ENCODE peak calls at places on chromosome 7, in nine cellular contexts. One of them, this sample, is unnamed.

GRCh38 chr7:80640841-80641240 is 2.4 kb downstream of the CD36 start:
- DNase-seq in occipital lobe: no peak
- DNase-seq in NCI-H345: no peak
- DNase-seq in H54: no peak
- DNase-seq in SHP77: no peak
- DNase-seq in B cell: no peak
- DNase-seq in iris pigment epithelial cell: peak
- DNase-seq in foreskin fibroblast: peak
- DNase-seq in type B pancreatic cell: no peak
- DNase-seq in this sample: no peak

GRCh38 chr7:112192236-112193154 is 13.7 kb downstream of the DOCK4 start:
- DNase-seq in NCI-H345: no peak
- DNase-seq in iris pigment epithelial cell: peak
- DNase-seq in H54: peak
- DNase-seq in B cell: no peak
- DNase-seq in foreskin fibroblast: peak
- DNase-seq in type B pancreatic cell: no peak
- DNase-seq in occipital lobe: no peak
- DNase-seq in SHP77: no peak
- DNase-seq in this sample: no peak

GRCh38 chr7:131620673-131621609 is 64.5 kb upstream of the PODXL start:
- DNase-seq in SHP77: no peak
- DNase-seq in iris pigment epithelial cell: no peak
- DNase-seq in B cell: no peak
- DNase-seq in type B pancreatic cell: no peak
- DNase-seq in NCI-H345: no peak
- DNase-seq in H54: no peak
- DNase-seq in occipital lobe: no peak
- DNase-seq in foreskin fibroblast: no peak
- DNase-seq in this sample: no peak

GRCh38 chr7:40833541-40834234 is 698.9 kb downstream of the SUGCT start:
- DNase-seq in occipital lobe: no peak
- DNase-seq in NCI-H345: no peak
- DNase-seq in iris pigment epithelial cell: peak
- DNase-seq in type B pancreatic cell: no peak
- DNase-seq in B cell: no peak
- DNase-seq in foreskin fibroblast: peak
- DNase-seq in SHP77: no peak
- DNase-seq in H54: no peak
- DNase-seq in this sample: no peak

GRCh38 chr7:142889825-142890224 is 4.3 kb upstream of the TRPV6 start:
- DNase-seq in NCI-H345: no peak
- DNase-seq in iris pigment epithelial cell: no peak
- DNase-seq in type B pancreatic cell: no peak
- DNase-seq in foreskin fibroblast: no peak
- DNase-seq in SHP77: no peak
- DNase-seq in B cell: no peak
- DNase-seq in H54: no peak
- DNase-seq in occipital lobe: no peak
- DNase-seq in this sample: no peak

GRCh38 chr7:22565315-22565811 is 65.4 kb upstream of the STEAP1B start:
- DNase-seq in H54: no peak
- DNase-seq in type B pancreatic cell: peak
- DNase-seq in occipital lobe: no peak
- DNase-seq in foreskin fibroblast: peak
- DNase-seq in B cell: peak
- DNase-seq in NCI-H345: no peak
- DNase-seq in iris pigment epithelial cell: peak
- DNase-seq in SHP77: no peak
- DNase-seq in this sample: peak

GRCh38 chr7:23000597-23001360 is 13.2 kb downstream of the HYCC1 start:
- DNase-seq in NCI-H345: no peak
- DNase-seq in B cell: no peak
- DNase-seq in SHP77: no peak
- DNase-seq in H54: no peak
- DNase-seq in foreskin fibroblast: peak
- DNase-seq in occipital lobe: no peak
- DNase-seq in iris pigment epithelial cell: no peak
- DNase-seq in type B pancreatic cell: no peak
- DNase-seq in this sample: no peak

GRCh38 chr7:74187915-74188675 is 13.9 kb downstream of the EIF4H start:
- DNase-seq in SHP77: no peak
- DNase-seq in occipital lobe: no peak
- DNase-seq in H54: no peak
- DNase-seq in foreskin fibroblast: peak
- DNase-seq in iris pigment epithelial cell: no peak
- DNase-seq in type B pancreatic cell: no peak
- DNase-seq in NCI-H345: no peak
- DNase-seq in B cell: no peak
- DNase-seq in this sample: no peak

GRCh38 chr7:71286924-71287323 is 155.0 kb downstream of the GALNT17 start:
- DNase-seq in type B pancreatic cell: no peak
- DNase-seq in H54: no peak
- DNase-seq in NCI-H345: no peak
- DNase-seq in iris pigment epithelial cell: no peak
- DNase-seq in SHP77: no peak
- DNase-seq in occipital lobe: no peak
- DNase-seq in B cell: no peak
- DNase-seq in foreskin fibroblast: no peak
- DNase-seq in this sample: no peak

GRCh38 chr7:76513817-76514799 is 3.8 kb downstream of the UPK3B start:
- DNase-seq in H54: no peak
- DNase-seq in occipital lobe: no peak
- DNase-seq in iris pigment epithelial cell: no peak
- DNase-seq in NCI-H345: no peak
- DNase-seq in foreskin fibroblast: no peak
- DNase-seq in SHP77: no peak
- DNase-seq in type B pancreatic cell: peak
- DNase-seq in B cell: no peak
- DNase-seq in this sample: peak

GRCh38 chr7:116801092-116801710 is 61.2 kb upstream of the CAPZA2 start:
- DNase-seq in foreskin fibroblast: peak
- DNase-seq in occipital lobe: no peak
- DNase-seq in NCI-H345: no peak
- DNase-seq in H54: peak
- DNase-seq in type B pancreatic cell: no peak
- DNase-seq in SHP77: no peak
- DNase-seq in iris pigment epithelial cell: peak
- DNase-seq in B cell: no peak
- DNase-seq in this sample: no peak

GRCh38 chr7:142868188-142868811 is 13.4 kb downstream of the EPHB6 start:
- DNase-seq in NCI-H345: no peak
- DNase-seq in foreskin fibroblast: no peak
- DNase-seq in occipital lobe: no peak
- DNase-seq in H54: no peak
- DNase-seq in B cell: no peak
- DNase-seq in iris pigment epithelial cell: no peak
- DNase-seq in SHP77: no peak
- DNase-seq in type B pancreatic cell: no peak
- DNase-seq in this sample: no peak

GRCh38 chr7:115047968-115048720 is 126.2 kb downstream of the MDFIC start:
- DNase-seq in occipital lobe: no peak
- DNase-seq in SHP77: no peak
- DNase-seq in type B pancreatic cell: no peak
- DNase-seq in foreskin fibroblast: peak
- DNase-seq in iris pigment epithelial cell: peak
- DNase-seq in B cell: no peak
- DNase-seq in NCI-H345: no peak
- DNase-seq in H54: no peak
- DNase-seq in this sample: no peak

GRCh38 chr7:114648680-114649079 is 234.1 kb downstream of the FOXP2 start:
- DNase-seq in type B pancreatic cell: no peak
- DNase-seq in B cell: no peak
- DNase-seq in occipital lobe: no peak
- DNase-seq in iris pigment epithelial cell: no peak
- DNase-seq in H54: no peak
- DNase-seq in SHP77: peak
- DNase-seq in foreskin fibroblast: no peak
- DNase-seq in NCI-H345: peak
- DNase-seq in this sample: no peak

This sample was measured in GM20000.